ENCODE peak calls at places on chromosomes 11 and 22, in seven cellular contexts. I, S, T, U, O, H and Y are unnamed samples.

GRCh38 chr11:31479073-31479472 is 30.3 kb downstream of the IMMP1L start:
- DNase-seq in H (no peak), O (no peak), T (no peak), I (no peak), U (no peak), S (no peak), Y (no peak)

GRCh38 chr22:40491990-40492631 is 121.7 kb downstream of the SGSM3 start:
- DNase-seq in H (peak), U (no peak), I (peak), T (no peak), S (no peak), O (no peak), Y (no peak)

GRCh38 chr11:61325649-61326414 is 7.1 kb downstream of the DDB1 start:
- DNase-seq in H (no peak), U (no peak), T (peak), O (no peak), S (no peak), I (peak), Y (no peak)

GRCh38 chr22:43205748-43206514 is 19.0 kb upstream of the TTLL12 start:
- DNase-seq in U (no peak), O (no peak), H (no peak), S (no peak), I (no peak), T (no peak), Y (no peak)

GRCh38 chr11:74011360-74012071 is 2.6 kb upstream of the UCP3 start:
- DNase-seq in H (no peak), I (peak), U (no peak), O (no peak), T (no peak), S (no peak), Y (no peak)

GRCh38 chr22:30859714-30860095 is 108.9 kb downstream of the MORC2 start:
- DNase-seq in H (no peak), S (no peak), U (no peak), I (no peak), O (no peak), T (no peak), Y (no peak)

GRCh38 chr11:34250732-34251639 is 106.8 kb downstream of the ABTB2 start:
- DNase-seq in I (peak), S (no peak), H (peak), U (peak), O (no peak), T (peak), Y (peak)

GRCh38 chr11:108584973-108585372 is 8.6 kb downstream of the EXPH5 start:
- DNase-seq in O (no peak), I (no peak), S (no peak), H (no peak), T (no peak), U (no peak), Y (no peak)

GRCh38 chr11:64503354-64503753 is 87.7 kb upstream of the SLC22A12 start:
- DNase-seq in I (no peak), U (no peak), O (no peak), T (no peak), H (no peak), S (no peak), Y (no peak)

GRCh38 chr11:68946416-68947090 is 34.2 kb downstream of the MRGPRD start:
- DNase-seq in I (peak), O (no peak), H (no peak), S (no peak), T (peak), U (no peak), Y (no peak)

GRCh38 chr22:43901976-43902643 is 10.3 kb upstream of the PNPLA5 start:
- DNase-seq in I (peak), O (no peak), T (no peak), U (no peak), H (no peak), S (no peak), Y (no peak)

GRCh38 chr11:14554959-14555358 is 34.8 kb upstream of the PSMA1 start:
- DNase-seq in T (no peak), O (no peak), U (no peak), I (no peak), H (no peak), S (no peak), Y (no peak)

GRCh38 chr22:47367993-47368945 is 605.8 kb downstream of the TBC1D22A start:
- DNase-seq in H (no peak), T (no peak), U (no peak), O (no peak), S (no peak), I (no peak), Y (no peak)

GRCh38 chr22:29635734-29636357 is 32.4 kb downstream of the NF2 start:
- DNase-seq in T (peak), H (peak), S (no peak), O (no peak), I (peak), U (no peak), Y (peak)

GRCh38 chr11:64571410-64572091 is 19.5 kb upstream of the SLC22A12 start:
- DNase-seq in O (peak), I (peak), S (no peak), H (no peak), U (peak), T (peak), Y (no peak)

GRCh38 chr11:8959546-8960166 is 4.6 kb downstream of the TMEM9B start:
- DNase-seq in U (peak), S (peak), I (peak), O (no peak), H (peak), T (peak), Y (peak)

GRCh38 chr11:86091566-86091965 is 22.7 kb upstream of the PICALM start:
- DNase-seq in I (peak), H (no peak), T (peak), S (no peak), U (no peak), O (no peak), Y (no peak)

GRCh38 chr11:132540586-132540985 is 991.7 kb downstream of the OPCML start:
- DNase-seq in U (no peak), H (no peak), T (no peak), I (no peak), S (no peak), O (no peak), Y (no peak)

GRCh38 chr11:12182650-12183511 is 72.5 kb downstream of the MICAL2 start:
- DNase-seq in U (no peak), H (no peak), S (no peak), O (peak), I (peak), T (peak), Y (peak)

GRCh38 chr11:103317118-103317517 is 207.9 kb downstream of the DYNC2H1 start:
- DNase-seq in I (no peak), S (no peak), H (no peak), U (no peak), O (no peak), T (peak), Y (no peak)

GRCh38 chr11:75918295-75918694 is 103.3 kb downstream of the UVRAG start:
- DNase-seq in U (no peak), O (no peak), S (no peak), T (no peak), I (no peak), H (no peak), Y (no peak)

GRCh38 chr11:132072044-132072879 is 701.8 kb downstream of the NTM start:
- DNase-seq in T (peak), U (no peak), S (no peak), O (no peak), I (peak), H (no peak), Y (no peak)

GRCh38 chr11:122791836-122792235 is 46.5 kb upstream of the CRTAM start:
- DNase-seq in O (no peak), H (no peak), U (no peak), T (no peak), S (no peak), I (peak), Y (no peak)

GRCh38 chr11:45651156-45651555 is 14.3 kb downstream of the CHST1 start:
- DNase-seq in U (no peak), S (no peak), T (no peak), I (no peak), O (no peak), H (no peak), Y (no peak)

GRCh38 chr11:70082829-70083228 is 4.7 kb downstream of the ANO1 start:
- DNase-seq in O (no peak), I (no peak), T (no peak), S (peak), H (no peak), U (no peak), Y (peak)

GRCh38 chr11:6656936-6657335 is 1.3 kb upstream of the DCHS1 start:
- DNase-seq in I (no peak), O (no peak), U (no peak), H (no peak), S (no peak), T (no peak), Y (no peak)

GRCh38 chr11:102476812-102477211 is 24.2 kb upstream of the TMEM123 start:
- DNase-seq in S (peak), H (peak), U (peak), I (no peak), T (peak), O (no peak), Y (peak)

GRCh38 chr11:11279956-11280689 is 72.9 kb downstream of the CSNK2A3 start:
- DNase-seq in H (peak), U (no peak), O (no peak), I (no peak), S (peak), T (no peak), Y (no peak)

GRCh38 chr11:118002010-118002540 is 15.9 kb downstream of the IL10RA start:
- DNase-seq in U (peak), H (no peak), S (no peak), O (no peak), I (no peak), T (no peak), Y (no peak)

GRCh38 chr11:113477321-113477720 is 2.1 kb upstream of the DRD2 start:
- DNase-seq in S (no peak), O (no peak), I (no peak), H (no peak), T (no peak), U (no peak), Y (no peak)

GRCh38 chr11:6480299-6480914 is 724 bp downstream of the ARFIP2 start:
- DNase-seq in H (no peak), T (no peak), U (no peak), I (peak), O (no peak), S (no peak), Y (no peak)

GRCh38 chr11:119511601-119512000 is 88.6 kb upstream of the THY1 start:
- DNase-seq in O (no peak), U (no peak), H (no peak), T (no peak), I (no peak), S (no peak), Y (no peak)

GRCh38 chr11:128208329-128209220 is 378.8 kb downstream of the ETS1 start:
- DNase-seq in H (no peak), I (peak), U (no peak), T (peak), O (no peak), S (no peak), Y (peak)

GRCh38 chr11:86594746-86595145 is 77.7 kb downstream of the ME3 start:
- DNase-seq in T (peak), S (no peak), O (no peak), U (no peak), I (no peak), H (no peak), Y (no peak)

GRCh38 chr22:32987081-32987631 is 71.0 kb downstream of the SYN3 start:
- DNase-seq in T (peak), I (peak), S (no peak), O (no peak), H (no peak), U (no peak), Y (no peak)

GRCh38 chr11:3123316-3123715 is 41.8 kb downstream of the OSBPL5 start:
- DNase-seq in T (no peak), O (no peak), I (peak), H (no peak), U (peak), S (no peak), Y (no peak)

GRCh38 chr11:3124821-3125220 is 40.3 kb downstream of the OSBPL5 start:
- DNase-seq in U (no peak), S (no peak), I (no peak), H (no peak), O (no peak), T (no peak), Y (no peak)

GRCh38 chr11:3122775-3123201 is 42.3 kb downstream of the OSBPL5 start:
- DNase-seq in H (no peak), O (no peak), U (no peak), S (no peak), I (no peak), T (no peak), Y (no peak)

GRCh38 chr11:3121931-3122774 is 43.0 kb downstream of the OSBPL5 start:
- DNase-seq in S (no peak), O (no peak), U (peak), H (no peak), I (no peak), T (no peak), Y (no peak)

DNA sequence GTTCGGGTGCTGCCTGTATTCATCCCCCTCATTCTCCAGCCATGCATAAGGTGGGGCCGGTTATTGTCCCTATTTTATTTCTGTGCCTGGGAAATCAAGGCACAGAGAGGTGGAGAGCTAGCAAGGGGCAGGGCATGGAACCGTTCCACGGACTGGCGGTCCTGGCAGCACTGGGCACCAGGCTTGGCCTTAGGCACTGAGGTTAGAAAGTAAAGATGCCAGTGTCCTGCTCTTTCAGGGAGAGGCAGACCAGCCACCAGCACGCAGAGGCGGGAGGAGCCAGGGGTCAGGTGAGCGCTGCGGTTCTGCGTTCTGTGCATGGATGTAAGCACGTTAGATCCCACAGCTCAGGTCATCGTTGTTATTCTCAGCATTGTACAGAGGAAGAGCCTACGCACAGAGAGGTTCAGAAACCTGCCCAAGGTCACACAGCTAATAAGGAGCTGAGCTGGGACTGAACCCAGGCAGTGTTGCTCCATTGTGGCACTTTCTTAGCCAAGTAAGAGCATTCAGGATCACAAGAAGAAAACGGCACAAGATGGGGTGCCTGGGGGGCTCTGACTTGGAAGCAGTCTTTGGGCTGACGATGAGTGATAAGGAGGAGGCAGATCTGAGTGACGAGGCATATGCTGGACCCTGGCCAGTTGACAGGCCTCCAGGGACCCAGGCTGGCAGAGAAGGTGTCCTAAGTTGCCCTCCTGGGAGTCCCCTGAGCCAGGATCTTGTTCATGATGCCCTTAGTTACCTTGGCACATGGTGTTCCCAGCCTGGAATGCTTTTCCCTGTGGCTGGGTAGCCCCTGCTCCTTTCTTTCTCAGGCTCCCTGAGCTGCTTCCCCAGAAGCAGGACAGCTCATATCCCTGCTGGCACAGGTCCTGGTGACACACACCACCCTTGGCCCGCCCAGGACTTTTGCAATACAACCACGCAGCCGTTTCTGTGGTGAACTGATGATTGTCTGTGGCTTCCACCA is 41.1 kb downstream of the OSBPL5 start:
- DNase-seq in O (peak), I (peak), T (peak), H (no peak), U (peak), S (no peak), Y (peak)
- TF ChIP-seq CTCF in O (no peak), I (no peak), T (no peak), H (no peak), U (no peak), S (no peak), Y (no peak)

GRCh38 chr11:7904910-7905309 is 26.2 kb downstream of the OR10A6 start:
- DNase-seq in I (peak), S (no peak), T (peak), O (no peak), U (no peak), H (no peak), Y (no peak)
- TF ChIP-seq CTCF in I (peak), S (no peak), T (peak), O (no peak), U (no peak), H (peak), Y (no peak)

GRCh38 chr11:93481696-93482095 is 61.5 kb downstream of the SMCO4 start:
- DNase-seq in H (no peak), T (no peak), S (no peak), U (no peak), I (no peak), O (no peak), Y (peak)
- TF ChIP-seq CTCF in H (no peak), T (no peak), S (no peak), U (no peak), I (no peak), O (no peak), Y (no peak)

DNA sequence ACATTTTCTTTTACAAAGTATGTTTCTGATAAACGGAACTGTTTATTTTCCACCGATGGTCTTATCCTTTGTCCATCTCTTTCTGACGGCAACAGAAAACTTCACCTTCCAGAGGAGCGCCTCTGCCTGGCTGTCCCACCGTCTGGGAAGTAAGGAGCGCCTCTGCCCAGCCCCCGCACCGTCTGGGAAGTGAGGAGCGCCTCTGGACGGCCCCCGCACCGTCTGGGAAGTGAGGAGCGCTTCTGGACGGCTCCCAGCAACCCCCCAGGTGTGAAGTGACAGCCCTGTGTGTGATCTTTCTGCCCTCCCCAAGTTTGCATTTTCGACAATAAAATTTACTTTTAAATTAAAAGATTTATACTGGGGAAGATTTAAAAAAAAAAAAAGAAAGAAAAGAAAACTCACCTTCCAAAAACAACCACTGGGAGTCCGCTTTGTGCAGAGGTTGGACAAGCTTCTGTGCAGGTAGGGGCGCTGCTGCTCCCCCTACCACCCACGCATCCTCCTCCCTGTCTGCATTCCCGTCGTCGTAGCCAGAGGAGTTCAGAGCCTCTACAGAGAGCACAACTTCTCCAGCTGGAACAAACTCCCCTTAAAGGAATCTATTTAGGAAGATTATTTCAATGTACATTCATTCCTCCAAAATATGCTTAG is 1.0 kb upstream of the APOBEC3B start:
- DNase-seq in I (peak), H (peak), S (no peak), T (peak), O (no peak), U (peak), Y (peak)
- TF ChIP-seq CTCF in I (peak), H (peak), S (peak), T (peak), O (no peak), U (peak), Y (peak)

DNA sequence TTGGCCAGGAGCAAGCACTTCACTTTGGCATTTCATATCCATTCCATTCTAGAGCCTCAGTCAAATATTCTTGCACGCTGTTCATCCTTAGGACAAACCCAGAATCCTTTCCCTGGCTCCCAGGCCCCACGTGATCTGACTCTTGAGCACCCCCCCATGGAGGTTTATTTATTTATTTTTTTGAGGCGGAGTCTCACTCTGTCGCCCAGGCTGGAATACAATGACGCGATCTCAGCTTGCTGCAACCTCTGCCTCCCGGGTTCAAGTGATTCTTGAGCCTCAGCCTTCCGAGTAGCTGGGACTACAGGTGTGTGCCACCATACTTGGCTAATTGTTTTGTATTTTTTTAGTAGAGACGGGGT is 12.7 kb upstream of the TSGA10IP start:
- DNase-seq in H (peak), T (no peak), U (no peak), S (no peak), I (no peak), O (no peak), Y (peak)
- TF ChIP-seq CTCF in H (peak), T (no peak), U (no peak), S (peak), I (no peak), O (no peak), Y (no peak)

DNA sequence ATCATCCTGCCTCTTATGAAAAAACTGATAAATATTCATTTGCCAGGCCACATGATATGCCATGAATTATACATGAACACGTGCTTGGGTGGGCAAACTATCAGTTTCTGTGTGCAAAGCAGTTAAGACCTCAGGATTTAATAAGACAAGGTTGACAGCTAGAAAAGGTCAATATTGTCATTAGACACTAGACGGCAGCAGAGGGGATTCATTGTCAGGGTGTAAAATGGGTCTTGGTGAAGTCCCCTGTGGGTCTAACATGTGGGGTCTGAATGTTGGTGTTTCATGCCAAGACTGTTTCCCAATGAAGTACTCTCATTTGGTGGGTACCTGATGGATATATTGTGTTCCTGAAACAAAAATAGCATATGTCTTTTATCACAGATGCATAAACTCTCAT is 111.9 kb downstream of the MYO18B start:
- DNase-seq in H (peak), U (no peak), I (no peak), S (no peak), O (no peak), T (no peak), Y (no peak)
- TF ChIP-seq CTCF in H (peak), U (no peak), I (no peak), S (no peak), O (no peak), T (peak), Y (peak)